ENCODE peak calls at places on chromosomes 12 and 14, in nine cellular contexts. V is epithelial cell of prostate, M is heart left ventricle, Y is brain microvascular endothelial cell, U is left lung, N is endodermal cell, T is heart right ventricle, W is RWPE1, P is H9. Q is an unnamed sample.

GRCh38 chr12:23949212-23950010 is at the start of gene SOX5:
- DNase-seq in V (no peak), M (peak; percentile 46), Y (peak; percentile 59), U (peak; percentile 37), N (peak; percentile 85), T (peak; percentile 34), W (no peak), P (peak; percentile 61), Q (no peak)

GRCh38 chr12:91178139-91178561 is 4.5 kb downstream of the DCN start:
- DNase-seq in V (no peak), M (peak; percentile 24), Y (no peak), U (no peak), N (peak; percentile 54), T (no peak), W (peak; percentile 10), P (no peak), Q (no peak)

GRCh38 chr14:104099096-104100041 is 13.9 kb downstream of the ASPG start:
- DNase-seq in V (no peak), M (peak; percentile 18), Y (no peak), U (peak; percentile 63), N (peak; percentile 55), T (no peak), W (no peak), P (no peak), Q (no peak)

GRCh38 chr12:5309654-5310053 is 122.3 kb upstream of the NTF3 start:
- DNase-seq in V (no peak), M (no peak), Y (no peak), U (no peak), N (no peak), T (no peak), W (no peak), P (no peak), Q (no peak)

GRCh38 chr14:91256661-91257060 is 12.2 kb upstream of the GPR68 start:
- DNase-seq in V (no peak), M (no peak), Y (no peak), U (no peak), N (no peak), T (no peak), W (no peak), P (no peak), Q (no peak)

GRCh38 chr14:53214384-53214783 is 61.3 kb upstream of the DDHD1 start:
- DNase-seq in V (no peak), M (no peak), Y (no peak), U (no peak), N (no peak), T (no peak), W (no peak), P (no peak), Q (no peak)

GRCh38 chr12:52543985-52544888 is 8.7 kb downstream of the KRT71 start:
- DNase-seq in V (no peak), M (peak; percentile 36), Y (no peak), U (no peak), N (peak; percentile 74), T (peak; percentile 11), W (no peak), P (peak; percentile 45), Q (no peak)

GRCh38 chr14:93033983-93034670 is 81.6 kb downstream of the ITPK1 start:
- DNase-seq in V (no peak), M (no peak), Y (no peak), U (no peak), N (peak; percentile 74), T (no peak), W (no peak), P (peak; percentile 58), Q (peak; percentile 42)

GRCh38 chr12:26112232-26112631 is 12.6 kb downstream of the BHLHE41 start:
- DNase-seq in V (no peak), M (no peak), Y (no peak), U (no peak), N (peak; percentile 32), T (no peak), W (no peak), P (no peak), Q (no peak)

GRCh38 chr12:26114720-26115406 is 10.0 kb downstream of the BHLHE41 start:
- DNase-seq in V (no peak), M (no peak), Y (no peak), U (no peak), N (no peak), T (no peak), W (no peak), P (no peak), Q (no peak)

GRCh38 chr12:26113194-26113654 is 11.6 kb downstream of the BHLHE41 start:
- DNase-seq in V (no peak), M (no peak), Y (no peak), U (no peak), N (no peak), T (peak; percentile 49), W (no peak), P (no peak), Q (no peak)

GRCh38 chr12:26113853-26114719 is 10.8 kb downstream of the BHLHE41 start:
- DNase-seq in V (peak; percentile 53), M (peak; percentile 96), Y (peak; percentile 84), U (peak; percentile 97), N (peak; percentile 97), T (peak; percentile 96), W (peak; percentile 88), P (peak; percentile 94), Q (peak; percentile 35)

GRCh38 chr12:26112703-26113147 is 12.1 kb downstream of the BHLHE41 start:
- DNase-seq in V (no peak), M (no peak), Y (no peak), U (no peak), N (peak; percentile 84), T (no peak), W (peak; percentile 34), P (no peak), Q (no peak)
- H3K27ac ChIP-seq in V (no peak overlapping the region), M (peak overlapping the region; percentile 94), Y (no peak overlapping the region), U (no peak overlapping the region), N (no peak overlapping the region), T (peak overlapping the region; percentile 96), W (no peak overlapping the region), P (no peak overlapping the region), Q (no peak overlapping the region)

GRCh38 chr12:49188205-49188915 is 520 bp downstream of the TUBA1A start:
- DNase-seq in V (no peak), M (peak; percentile 88), Y (peak; percentile 52), U (peak; percentile 93), N (peak; percentile 87), T (peak; percentile 90), W (peak; percentile 65), P (peak; percentile 65), Q (peak; percentile 90)

GRCh38 chr12:49188916-49189367 is at the start of gene TUBA1A:
- DNase-seq in V (peak; percentile 89), M (peak; percentile 95), Y (peak; percentile 100), U (peak; percentile 89), N (peak; percentile 100), T (peak; percentile 96), W (peak; percentile 88), P (peak; percentile 100), Q (peak; percentile 99)

GRCh38 chr12:49189731-49190314 is 943 bp upstream of the TUBA1A start:
- DNase-seq in V (no peak), M (no peak), Y (no peak), U (no peak), N (no peak), T (no peak), W (no peak), P (no peak), Q (no peak)

GRCh38 chr12:49190317-49190716 is 1.4 kb upstream of the TUBA1A start:
- DNase-seq in V (no peak), M (no peak), Y (no peak), U (no peak), N (peak; percentile 65), T (no peak), W (no peak), P (peak; percentile 61), Q (no peak)

DNA sequence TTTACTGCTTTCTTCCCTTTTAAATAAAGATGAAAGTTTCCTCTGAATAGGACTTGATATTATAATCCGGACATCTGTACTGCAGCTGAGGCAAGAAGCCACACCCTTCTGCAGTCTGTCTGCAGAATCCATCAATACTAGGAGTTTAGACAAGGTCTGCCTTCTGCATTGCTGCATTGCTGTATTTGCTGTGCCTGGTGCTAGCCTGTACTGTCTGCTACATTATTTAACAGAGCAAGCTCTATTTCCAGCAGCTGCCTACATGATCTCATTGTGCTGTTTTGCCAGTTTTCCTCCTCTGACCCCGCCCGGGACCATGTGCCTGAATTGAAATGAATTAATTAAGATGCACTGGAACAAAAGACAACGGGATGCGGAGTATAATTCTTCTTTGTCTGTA is 1.7 kb downstream of the TUBA1A start:
- DNase-seq in V (no peak), M (peak; percentile 54), Y (peak; percentile 45), U (no peak), N (no peak), T (peak; percentile 78), W (no peak), P (no peak), Q (peak; percentile 3)
- H3K27ac ChIP-seq in V (no peak overlapping the region), M (peak overlapping the region; percentile 98), Y (peak overlapping the region; percentile 95), U (peak overlapping the region; percentile 100), N (peak overlapping the region; percentile 99), T (peak overlapping the region; percentile 100), W (no peak overlapping the region), P (no peak overlapping the region), Q (peak overlapping the region; percentile 12)

GRCh38 chr12:50212071-50212467 is 44.9 kb upstream of the CERS5 start:
- DNase-seq in V (no peak), M (no peak), Y (no peak), U (no peak), N (no peak), T (no peak), W (no peak), P (no peak), Q (no peak)

GRCh38 chr12:50214018-50214417 is 46.8 kb upstream of the CERS5 start:
- DNase-seq in V (no peak), M (no peak), Y (no peak), U (no peak), N (no peak), T (no peak), W (no peak), P (no peak), Q (no peak)

GRCh38 chr12:50215033-50215432 is 47.9 kb upstream of the CERS5 start:
- DNase-seq in V (no peak), M (no peak), Y (no peak), U (no peak), N (no peak), T (no peak), W (no peak), P (no peak), Q (no peak)

GRCh38 chr12:50213439-50213838 is 46.3 kb upstream of the CERS5 start:
- DNase-seq in V (no peak), M (no peak), Y (no peak), U (no peak), N (no peak), T (no peak), W (no peak), P (no peak), Q (no peak)

GRCh38 chr12:50211392-50212070 is 44.4 kb upstream of the CERS5 start:
- DNase-seq in V (no peak), M (no peak), Y (no peak), U (no peak), N (no peak), T (no peak), W (no peak), P (no peak), Q (no peak)
- H3K27ac ChIP-seq in V (peak overlapping the region; percentile 99), M (peak overlapping the region; percentile 75), Y (peak overlapping the region; percentile 15), U (peak overlapping the region; percentile 65), N (no peak overlapping the region), T (peak overlapping the region; percentile 83), W (peak overlapping the region; percentile 83), P (no peak overlapping the region), Q (no peak overlapping the region)

DNA sequence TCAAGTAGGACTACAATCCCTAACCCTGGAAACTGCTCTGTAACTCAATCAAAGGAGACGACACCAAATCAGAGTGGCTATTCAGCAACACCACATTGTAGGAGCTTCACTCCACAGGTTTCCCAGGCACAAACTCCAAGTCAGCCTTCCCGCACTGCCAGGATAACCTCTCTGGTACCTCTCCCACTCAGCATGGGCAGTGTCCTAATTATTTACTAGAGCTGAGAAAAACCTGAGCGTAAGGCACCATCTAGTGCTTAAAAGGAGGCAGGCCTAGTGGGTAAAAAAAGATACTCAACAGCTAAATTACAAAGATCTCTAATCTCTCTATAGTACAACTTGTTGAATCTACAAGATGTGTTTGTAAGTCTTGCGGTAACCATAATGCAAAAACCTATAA is 36.1 kb downstream of the PARP11 start:
- DNase-seq in V (no peak), M (no peak), Y (no peak), U (no peak), N (peak; percentile 70), T (no peak), W (no peak), P (peak; percentile 53), Q (no peak)
- H3K27ac ChIP-seq in V (no peak overlapping the region), M (no peak overlapping the region), Y (no peak overlapping the region), U (no peak overlapping the region), N (no peak overlapping the region), T (no peak overlapping the region), W (no peak overlapping the region), P (no peak overlapping the region), Q (no peak overlapping the region)

Q was measured in CD8-positive, alpha-beta memory T cell.